ENCODE peak calls at places on chromosomes 13 and 19, in seven cellular contexts. J is Calu3; M is activated CD8-positive, alpha-beta memory T cell treated with anti-CD3 and anti-CD28 coated beads for 48 hours; Z is T-cell; Q is ureter; D is RCC 7860; O is NCI-H2081. B is an unnamed sample.
A peak's percentile ranks its signal among the peaks of the same experiment; 100 is the strongest.

GRCh38 chr13:35146686-35147085 is 204.6 kb downstream of the NBEA start:
- DNase-seq in M (no peak), D (no peak), Z (no peak), J (no peak), Q (no peak), O (no peak), B (no peak)

GRCh38 chr13:59700281-59700680 is 463.4 kb downstream of the DIAPH3 start:
- DNase-seq in O (no peak), J (no peak), Z (no peak), M (no peak), Q (no peak), D (no peak), B (no peak)

GRCh38 chr19:41945135-41945766 is 13.9 kb downstream of the RABAC1 start:
- DNase-seq in J (no peak), D (no peak), M (peak; percentile 71), Z (peak; percentile 87), Q (no peak), O (no peak), B (no peak)

GRCh38 chr13:102002271-102002670 is 399.6 kb downstream of the FGF14 start:
- DNase-seq in D (no peak), Z (no peak), Q (no peak), O (no peak), J (no peak), M (no peak), B (no peak)

GRCh38 chr13:85543144-85543543 is 256.1 kb downstream of the SLITRK6 start:
- DNase-seq in D (no peak), O (no peak), J (no peak), M (no peak), Q (no peak), Z (no peak), B (no peak)

GRCh38 chr19:13987101-13987890 is 18.8 kb downstream of the RFX1 start:
- DNase-seq in Z (no peak), J (no peak), M (no peak), O (no peak), D (no peak), Q (no peak), B (no peak)

GRCh38 chr19:3661284-3662238 is 35.0 kb upstream of the CACTIN start:
- DNase-seq in D (no peak), Q (no peak), O (no peak), M (no peak), J (no peak), Z (no peak), B (no peak)

GRCh38 chr13:52411629-52412028 is 5.7 kb upstream of the THSD1 start:
- DNase-seq in O (no peak), D (peak; percentile 94), M (no peak), Z (no peak), J (peak; percentile 24), Q (no peak), B (no peak)

GRCh38 chr19:14149509-14149994 is 13.2 kb upstream of the ASF1B start:
- DNase-seq in O (no peak), M (no peak), Q (peak; percentile 84), Z (peak; percentile 59), J (no peak), D (no peak), B (peak; percentile 94)

GRCh38 chr13:104024416-104025170 is 958.4 kb upstream of the SLC10A2 start:
- DNase-seq in O (no peak), D (no peak), J (no peak), Z (no peak), M (no peak), Q (no peak), B (no peak)

GRCh38 chr13:101845501-101846012 is 393.1 kb downstream of the ITGBL1 start:
- DNase-seq in O (no peak), Z (no peak), J (peak; percentile 0), M (no peak), Q (no peak), D (no peak), B (no peak)

GRCh38 chr19:50636317-50637085 is 3.2 kb downstream of the SYT3 start:
- DNase-seq in O (no peak), J (no peak), D (no peak), Z (no peak), M (no peak), Q (no peak), B (no peak)

GRCh38 chr13:77544365-77544764 is 8.9 kb downstream of the SCEL start:
- DNase-seq in M (no peak), O (no peak), D (no peak), J (no peak), Z (no peak), Q (peak; percentile 54), B (peak; percentile 27)

GRCh38 chr13:19072543-19072942 is 109.1 kb downstream of the TUBA3C start:
- DNase-seq in Q (peak; percentile 34), D (no peak), J (no peak), Z (no peak), M (no peak), O (no peak), B (peak; percentile 67)

GRCh38 chr13:75339635-75340374 is 142.2 kb downstream of the TBC1D4 start:
- DNase-seq in O (no peak), D (no peak), J (peak; percentile 6), Q (no peak), Z (no peak), M (no peak), B (no peak)

GRCh38 chr19:46076951-46077814 is 36.4 kb upstream of the IGFL4 start:
- DNase-seq in J (peak; percentile 86), Z (no peak), D (peak; percentile 67), Q (peak; percentile 50), M (no peak), O (peak; percentile 77), B (peak; percentile 88)

GRCh38 chr13:44404261-44405139 is 30.9 kb downstream of the SERP2 start:
- DNase-seq in O (no peak), M (no peak), J (no peak), Q (no peak), Z (no peak), D (no peak), B (no peak)

GRCh38 chr13:111482806-111483620 is 162.6 kb downstream of the TEX29 start:
- DNase-seq in D (no peak), M (no peak), O (no peak), Q (peak; percentile 31), J (no peak), Z (no peak), B (no peak)

GRCh38 chr13:44283598-44283997 is 90.0 kb upstream of the SERP2 start:
- DNase-seq in O (no peak), Q (no peak), M (no peak), Z (no peak), J (no peak), D (no peak), B (no peak)

GRCh38 chr13:45456196-45456972 is 8.4 kb upstream of the COG3 start:
- DNase-seq in Q (no peak), O (no peak), J (no peak), M (no peak), Z (no peak), D (no peak), B (no peak)

GRCh38 chr19:43662487-43662886 is 7.5 kb downstream of the PLAUR start:
- DNase-seq in M (no peak), Q (no peak), O (no peak), Z (no peak), D (no peak), J (peak; percentile 20), B (no peak)

GRCh38 chr19:49488863-49489537 is 1.6 kb downstream of the RPL13A start:
- DNase-seq in D (no peak), O (no peak), J (no peak), M (no peak), Q (no peak), Z (no peak), B (no peak)

GRCh38 chr13:50126378-50127016 is 111.3 kb downstream of the KCNRG start:
- DNase-seq in O (peak; percentile 16), Q (no peak), Z (no peak), M (no peak), J (no peak), D (no peak), B (no peak)

GRCh38 chr13:113034451-113035208 is 65.6 kb downstream of the MCF2L start:
- DNase-seq in D (no peak), M (no peak), O (peak; percentile 18), Z (no peak), Q (peak; percentile 65), J (peak; percentile 17), B (no peak)